ENCODE peak calls at places on chromosomes 13 and 19, in six cellular contexts. N is neural crest cell, I is posterior cingulate gyrus, Y is dermis microvascular lymphatic vessel endothelial cell, B is NCI-H345, H is ELR. M is an unnamed sample.

GRCh38 chr13:106471957-106472543 is 63.4 kb downstream of the EFNB2 start:
- DNase-seq in I (no peak), B (no peak), Y (peak), N (no peak), H (peak), M (no peak)

GRCh38 chr19:50844296-50844935 is 10.3 kb upstream of the KLK3 start:
- DNase-seq in N (no peak), Y (no peak), I (no peak), H (no peak), B (peak), M (no peak)

GRCh38 chr13:32010137-32010536 is 21.4 kb upstream of the FRY start:
- DNase-seq in I (no peak), B (no peak), H (no peak), N (no peak), Y (peak), M (no peak)

GRCh38 chr13:34357435-34358232 is 539.7 kb downstream of the RFC3 start:
- DNase-seq in Y (peak), I (no peak), B (no peak), N (no peak), H (peak), M (peak)

GRCh38 chr19:1411255-1412191 is 4.1 kb downstream of the DAZAP1 start:
- DNase-seq in B (no peak), N (no peak), H (peak), I (peak), Y (no peak), M (no peak)

GRCh38 chr19:38693380-38694223 is 46.2 kb downstream of the ACTN4 start:
- DNase-seq in N (peak), H (peak), B (no peak), I (no peak), Y (peak), M (peak)

GRCh38 chr19:54073829-54074228 is 7.3 kb downstream of the TARM1 start:
- DNase-seq in B (no peak), N (no peak), Y (no peak), H (no peak), I (no peak), M (no peak)

GRCh38 chr19:46218160-46218559 is 11.4 kb upstream of the IGFL1 start:
- DNase-seq in Y (peak), I (no peak), N (peak), H (peak), B (no peak), M (no peak)

GRCh38 chr13:20136781-20137703 is 23.8 kb downstream of the GJA3 start:
- DNase-seq in Y (peak), B (no peak), N (peak), H (no peak), I (no peak), M (no peak)

GRCh38 chr19:30423481-30423880 is 51.3 kb downstream of the ZNF536 start:
- DNase-seq in Y (no peak), I (no peak), N (no peak), H (no peak), B (no peak), M (no peak)

GRCh38 chr13:47437411-47437810 is 540.6 kb upstream of the HTR2A start:
- DNase-seq in N (no peak), Y (no peak), B (no peak), H (peak), I (no peak), M (no peak)

GRCh38 chr13:46478641-46479040 is 74.3 kb upstream of the LRCH1 start:
- DNase-seq in H (no peak), N (no peak), B (no peak), Y (no peak), I (no peak), M (no peak)

GRCh38 chr19:48608798-48609263 is 2.3 kb downstream of the SPACA4 start:
- DNase-seq in H (peak), B (peak), Y (peak), I (peak), N (no peak), M (no peak)

GRCh38 chr13:92826197-92826596 is 400.4 kb upstream of the GPC6 start:
- DNase-seq in N (no peak), I (no peak), H (no peak), B (no peak), Y (no peak), M (no peak)

GRCh38 chr13:112325941-112326645 is 50.1 kb upstream of the SPACA7 start:
- DNase-seq in N (no peak), I (peak), H (no peak), Y (no peak), B (no peak), M (no peak)

GRCh38 chr19:56141416-56141992 is 417 bp downstream of the ZNF444 start:
- DNase-seq in Y (peak), I (no peak), H (peak), N (no peak), B (no peak), M (no peak)

GRCh38 chr19:3285647-3286176 is 61.3 kb downstream of the CELF5 start:
- DNase-seq in B (peak), N (peak), H (no peak), I (no peak), Y (peak), M (no peak)

GRCh38 chr13:47945738-47946137 is 55.3 kb downstream of the SUCLA2 start:
- DNase-seq in H (peak), N (no peak), I (no peak), Y (no peak), B (no peak), M (no peak)

GRCh38 chr19:2524840-2525723 is 49.2 kb downstream of the GADD45B start:
- DNase-seq in H (peak), B (peak), Y (peak), N (no peak), I (peak), M (no peak)

GRCh38 chr19:50332264-50333038 is 3.3 kb upstream of the KCNC3 start:
- DNase-seq in B (no peak), H (no peak), I (no peak), N (no peak), Y (no peak), M (no peak)

GRCh38 chr19:4144666-4145261 is 8.7 kb upstream of the CREB3L3 start:
- DNase-seq in N (no peak), I (no peak), H (peak), Y (no peak), B (no peak), M (peak)

GRCh38 chr13:110055089-110055488 is 251.9 kb downstream of the COL4A1 start:
- DNase-seq in I (no peak), Y (no peak), N (no peak), H (peak), B (no peak), M (peak)

GRCh38 chr19:29293736-29294342 is 80.9 kb upstream of the UQCRFS1 start:
- DNase-seq in N (no peak), H (no peak), B (no peak), I (no peak), Y (no peak), M (peak)

GRCh38 chr19:16678498-16678897 is 17.6 kb downstream of the TMEM38A start:
- DNase-seq in N (no peak), H (peak), B (no peak), Y (no peak), I (no peak), M (no peak)

GRCh38 chr13:67914535-67914934 is 684.4 kb upstream of the PCDH9 start:
- DNase-seq in H (no peak), N (no peak), B (no peak), I (no peak), Y (no peak), M (no peak)

GRCh38 chr19:33376423-33376822 is 2.9 kb downstream of the CEBPG start:
- DNase-seq in H (peak), Y (peak), N (no peak), I (no peak), B (no peak), M (no peak)

GRCh38 chr19:30896551-30896950 is 452.7 kb downstream of the TSHZ3 start:
- DNase-seq in I (no peak), B (no peak), H (no peak), Y (no peak), N (no peak), M (no peak)

GRCh38 chr13:48783181-48783630 is 129.5 kb downstream of the CYSLTR2 start:
- DNase-seq in N (no peak), Y (peak), I (no peak), H (peak), B (no peak), M (no peak)

GRCh38 chr19:32901504-32902161 is 32.1 kb upstream of the SLC7A9 start:
- DNase-seq in B (no peak), H (no peak), I (no peak), Y (no peak), N (no peak), M (no peak)

GRCh38 chr19:38869160-38869835 is 8.8 kb downstream of the RINL start:
- DNase-seq in B (no peak), N (no peak), H (no peak), Y (no peak), I (no peak), M (no peak)

GRCh38 chr19:45423589-45424190 is at the start of gene ERCC1:
- DNase-seq in Y (peak), I (peak), H (peak), N (peak), B (peak), M (peak)

GRCh38 chr13:71290963-71291937 is 575.8 kb downstream of the DACH1 start:
- DNase-seq in N (no peak), H (peak), I (no peak), Y (peak), B (peak), M (no peak)